ENCODE peak calls at places on chromosomes 6 and 20, in eight cellular contexts. One of them, this sample, is unnamed.

GRCh38 chr6:87623248-87623647 is 33.3 kb downstream of the ORC3 start:
- DNase-seq in fibroblast of lung: no peak
- DNase-seq in AG08395: no peak
- DNase-seq in skeletal muscle cell: no peak
- DNase-seq in stimulated activated CD4-positive, alpha-beta T cell treated with anti-CD3 and anti-CD28 coated beads, Interleukin-4, amount 100 ng/mL, for 1 hour: no peak
- DNase-seq in hepatocyte: peak
- DNase-seq in cerebellar cortex: no peak
- DNase-seq in myocyte: peak
- DNase-seq in this sample: no peak

GRCh38 chr6:168440520-168441433 is at the start of gene SMOC2:
- DNase-seq in fibroblast of lung: no peak
- DNase-seq in AG08395: no peak
- DNase-seq in skeletal muscle cell: no peak
- DNase-seq in stimulated activated CD4-positive, alpha-beta T cell treated with anti-CD3 and anti-CD28 coated beads, Interleukin-4, amount 100 ng/mL, for 1 hour: no peak
- DNase-seq in hepatocyte: peak
- DNase-seq in cerebellar cortex: no peak
- DNase-seq in myocyte: no peak
- DNase-seq in this sample: no peak

GRCh38 chr6:43868467-43868866 is 98.5 kb downstream of the VEGFA start:
- DNase-seq in fibroblast of lung: no peak
- DNase-seq in AG08395: no peak
- DNase-seq in skeletal muscle cell: no peak
- DNase-seq in stimulated activated CD4-positive, alpha-beta T cell treated with anti-CD3 and anti-CD28 coated beads, Interleukin-4, amount 100 ng/mL, for 1 hour: no peak
- DNase-seq in hepatocyte: no peak
- DNase-seq in cerebellar cortex: no peak
- DNase-seq in myocyte: no peak
- DNase-seq in this sample: no peak

GRCh38 chr6:475341-475740 is 83.8 kb downstream of the IRF4 start:
- DNase-seq in fibroblast of lung: no peak
- DNase-seq in AG08395: no peak
- DNase-seq in skeletal muscle cell: no peak
- DNase-seq in stimulated activated CD4-positive, alpha-beta T cell treated with anti-CD3 and anti-CD28 coated beads, Interleukin-4, amount 100 ng/mL, for 1 hour: no peak
- DNase-seq in hepatocyte: no peak
- DNase-seq in cerebellar cortex: no peak
- DNase-seq in myocyte: no peak
- DNase-seq in this sample: no peak

GRCh38 chr6:38133932-38134703 is 314.6 kb downstream of the ZFAND3 start:
- DNase-seq in fibroblast of lung: no peak
- DNase-seq in AG08395: no peak
- DNase-seq in skeletal muscle cell: no peak
- DNase-seq in stimulated activated CD4-positive, alpha-beta T cell treated with anti-CD3 and anti-CD28 coated beads, Interleukin-4, amount 100 ng/mL, for 1 hour: no peak
- DNase-seq in hepatocyte: peak
- DNase-seq in cerebellar cortex: no peak
- DNase-seq in myocyte: no peak
- DNase-seq in this sample: no peak

GRCh38 chr6:155377061-155377460 is 62.8 kb upstream of the TFB1M start:
- DNase-seq in fibroblast of lung: peak
- DNase-seq in AG08395: peak
- DNase-seq in skeletal muscle cell: peak
- DNase-seq in stimulated activated CD4-positive, alpha-beta T cell treated with anti-CD3 and anti-CD28 coated beads, Interleukin-4, amount 100 ng/mL, for 1 hour: no peak
- DNase-seq in hepatocyte: no peak
- DNase-seq in cerebellar cortex: no peak
- DNase-seq in myocyte: peak
- DNase-seq in this sample: no peak

GRCh38 chr20:9520096-9520495 is 5.7 kb downstream of the LAMP5 start:
- DNase-seq in fibroblast of lung: no peak
- DNase-seq in AG08395: no peak
- DNase-seq in skeletal muscle cell: no peak
- DNase-seq in stimulated activated CD4-positive, alpha-beta T cell treated with anti-CD3 and anti-CD28 coated beads, Interleukin-4, amount 100 ng/mL, for 1 hour: no peak
- DNase-seq in hepatocyte: no peak
- DNase-seq in cerebellar cortex: no peak
- DNase-seq in myocyte: no peak
- DNase-seq in this sample: no peak

GRCh38 chr6:42142118-42142835 is at the start of gene C6orf132:
- DNase-seq in fibroblast of lung: peak
- DNase-seq in AG08395: peak
- DNase-seq in skeletal muscle cell: no peak
- DNase-seq in stimulated activated CD4-positive, alpha-beta T cell treated with anti-CD3 and anti-CD28 coated beads, Interleukin-4, amount 100 ng/mL, for 1 hour: no peak
- DNase-seq in hepatocyte: peak
- DNase-seq in cerebellar cortex: no peak
- DNase-seq in myocyte: no peak
- DNase-seq in this sample: no peak

GRCh38 chr6:148790404-148790803 is 43.6 kb downstream of the UST start:
- DNase-seq in fibroblast of lung: no peak
- DNase-seq in AG08395: no peak
- DNase-seq in skeletal muscle cell: no peak
- DNase-seq in stimulated activated CD4-positive, alpha-beta T cell treated with anti-CD3 and anti-CD28 coated beads, Interleukin-4, amount 100 ng/mL, for 1 hour: no peak
- DNase-seq in hepatocyte: no peak
- DNase-seq in cerebellar cortex: no peak
- DNase-seq in myocyte: no peak
- DNase-seq in this sample: no peak

GRCh38 chr6:112153926-112154621 is 66.7 kb downstream of the FAM229B start:
- DNase-seq in fibroblast of lung: peak
- DNase-seq in AG08395: peak
- DNase-seq in skeletal muscle cell: peak
- DNase-seq in stimulated activated CD4-positive, alpha-beta T cell treated with anti-CD3 and anti-CD28 coated beads, Interleukin-4, amount 100 ng/mL, for 1 hour: no peak
- DNase-seq in hepatocyte: no peak
- DNase-seq in cerebellar cortex: peak
- DNase-seq in myocyte: no peak
- DNase-seq in this sample: no peak

GRCh38 chr6:15528870-15529269 is 134.0 kb downstream of the DTNBP1 start:
- DNase-seq in fibroblast of lung: no peak
- DNase-seq in AG08395: no peak
- DNase-seq in skeletal muscle cell: no peak
- DNase-seq in stimulated activated CD4-positive, alpha-beta T cell treated with anti-CD3 and anti-CD28 coated beads, Interleukin-4, amount 100 ng/mL, for 1 hour: no peak
- DNase-seq in hepatocyte: no peak
- DNase-seq in cerebellar cortex: no peak
- DNase-seq in myocyte: no peak
- DNase-seq in this sample: no peak